ENCODE peak calls at places on chromosomes 5 and 9, in six cellular contexts. C is breast epithelium; P is neuronal stem cell; T is PC-3; Z is CD8-positive, alpha-beta T cell; H is SJSA1. E is an unnamed sample.

GRCh38 chr5:78003914-78004313 is 227.8 kb upstream of the TBCA start:
- DNase-seq in T (no peak), Z (no peak), P (peak; percentile 79), H (no peak), C (no peak), E (no peak)

GRCh38 chr5:149018909-149019443 is 43.9 kb downstream of the SH3TC2 start:
- DNase-seq in T (no peak), Z (no peak), C (no peak), P (no peak), H (no peak), E (no peak)

GRCh38 chr5:110896901-110897300 is 158.1 kb downstream of the SLC25A46 start:
- DNase-seq in C (no peak), T (no peak), H (no peak), P (no peak), Z (no peak), E (no peak)

GRCh38 chr5:57482671-57483106 is at the start of gene ACTBL2:
- DNase-seq in C (no peak), Z (no peak), H (no peak), P (no peak), T (peak; percentile 58), E (no peak)

GRCh38 chr5:172852490-172853354 is 18.7 kb downstream of the ERGIC1 start:
- DNase-seq in T (no peak), Z (no peak), H (no peak), P (no peak), C (no peak), E (no peak)

GRCh38 chr9:137431416-137431931 is 8.3 kb downstream of the NOXA1 start:
- DNase-seq in C (no peak), P (no peak), H (no peak), Z (no peak), T (no peak), E (peak; percentile 82)

GRCh38 chr5:117829646-117830045 is 1158.7 kb downstream of the DTWD2 start:
- DNase-seq in P (no peak), Z (no peak), T (no peak), H (no peak), C (no peak), E (no peak)

GRCh38 chr5:139746691-139747582 is 48.7 kb upstream of the PSD2 start:
- DNase-seq in C (no peak), Z (peak; percentile 77), H (peak; percentile 74), T (no peak), P (no peak), E (peak; percentile 91)

GRCh38 chr5:380701-381309 is 59.3 kb downstream of the AHRR start:
- DNase-seq in P (no peak), C (no peak), Z (peak; percentile 29), T (no peak), H (no peak), E (peak; percentile 12)

GRCh38 chr5:59098743-59099142 is 515.9 kb downstream of the RAB3C start:
- DNase-seq in P (no peak), Z (no peak), H (no peak), C (no peak), T (no peak), E (no peak)

GRCh38 chr5:59102437-59102836 is 519.6 kb downstream of the RAB3C start:
- DNase-seq in H (no peak), T (no peak), P (no peak), C (no peak), Z (no peak), E (no peak)

GRCh38 chr5:59099270-59099994 is 516.6 kb downstream of the RAB3C start:
- DNase-seq in C (no peak), H (peak; percentile 49), P (no peak), Z (no peak), T (peak; percentile 79), E (no peak)

GRCh38 chr5:59099995-59100345 is 517.1 kb downstream of the RAB3C start:
- DNase-seq in H (no peak), P (no peak), T (no peak), C (no peak), Z (no peak), E (no peak)

DNA sequence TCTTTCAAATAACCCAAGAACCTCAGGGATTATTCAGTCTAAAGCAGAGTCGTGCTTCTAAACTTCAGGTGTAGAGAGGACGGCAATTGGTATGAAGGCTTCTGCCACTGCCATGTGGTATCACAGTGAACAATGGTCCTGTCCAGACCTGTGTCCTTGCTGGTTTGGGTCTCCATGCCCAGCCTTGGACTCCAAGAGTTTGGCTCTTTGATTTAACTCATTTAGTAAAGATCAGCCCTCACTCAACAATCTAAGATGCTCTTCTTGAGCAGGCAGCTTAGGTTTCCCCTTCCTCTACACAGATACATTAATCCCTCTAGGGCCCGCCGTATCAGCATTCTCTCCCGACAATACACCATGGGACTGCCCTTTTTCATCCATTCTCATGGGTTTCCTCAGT is 518.0 kb downstream of the RAB3C start:
- DNase-seq in T (no peak), Z (no peak), H (no peak), P (no peak), C (no peak), E (no peak)
- H3K4me3 ChIP-seq in T (no peak overlapping the region), Z (no peak overlapping the region), H (no peak overlapping the region), P (no peak overlapping the region), C (no peak overlapping the region), E (no peak overlapping the region)

GRCh38 chr9:124349267-124349666 is 66.0 kb downstream of the PSMB7 start:
- DNase-seq in P (no peak), C (no peak), H (no peak), T (no peak), Z (no peak), E (no peak)

GRCh38 chr9:124348363-124348762 is 66.9 kb downstream of the PSMB7 start:
- DNase-seq in C (no peak), T (no peak), H (no peak), Z (no peak), P (no peak), E (no peak)

GRCh38 chr9:124350485-124351263 is 64.6 kb downstream of the PSMB7 start:
- DNase-seq in H (peak; percentile 37), Z (no peak), C (no peak), P (no peak), T (no peak), E (no peak)

GRCh38 chr9:124348831-124349230 is 66.4 kb downstream of the PSMB7 start:
- DNase-seq in C (no peak), H (no peak), P (no peak), T (no peak), Z (no peak), E (no peak)

GRCh38 chr9:124349675-124350484 is 65.4 kb downstream of the PSMB7 start:
- DNase-seq in P (no peak), Z (no peak), C (no peak), T (no peak), H (no peak), E (no peak)
- H3K4me3 ChIP-seq in P (no peak overlapping the region), Z (no peak overlapping the region), C (no peak overlapping the region), T (no peak overlapping the region), H (no peak overlapping the region), E (no peak overlapping the region)

GRCh38 chr9:135701067-135701967 is 668 bp upstream of the KCNT1 start:
- DNase-seq in T (no peak), P (no peak), Z (no peak), C (no peak), H (no peak), E (no peak)

GRCh38 chr9:135700525-135700924 is 1.2 kb upstream of the SOHLH1 start:
- DNase-seq in H (no peak), Z (no peak), P (no peak), C (no peak), T (no peak), E (no peak)

GRCh38 chr9:135698236-135698635 is 1.0 kb downstream of the SOHLH1 start:
- DNase-seq in T (no peak), P (no peak), Z (no peak), H (no peak), C (no peak), E (no peak)

GRCh38 chr9:135698767-135699166 is 514 bp downstream of the SOHLH1 start:
- DNase-seq in H (no peak), P (no peak), C (no peak), Z (no peak), T (no peak), E (no peak)

GRCh38 chr9:135699440-135699839 is at the start of gene SOHLH1:
- DNase-seq in T (no peak), H (no peak), C (no peak), Z (no peak), P (no peak), E (no peak)
- H3K4me3 ChIP-seq in T (no peak within 1 kb of the TSS), H (no peak within 1 kb of the TSS), C (no peak within 1 kb of the TSS), Z (no peak within 1 kb of the TSS), P (no peak within 1 kb of the TSS), E (no peak within 1 kb of the TSS)

GRCh38 chr5:67009028-67009427 is 187.6 kb downstream of the CD180 start:
- DNase-seq in P (no peak), Z (no peak), H (no peak), T (peak; percentile 80), C (no peak), E (no peak)
- H3K4me3 ChIP-seq in P (no peak overlapping the region), Z (no peak overlapping the region), H (no peak overlapping the region), T (peak overlapping the region; percentile 26), C (no peak overlapping the region), E (no peak overlapping the region)

E was measured in lower leg skin.